ENCODE peak calls at places on chromosomes 6 and 20, in four cellular contexts. K is astrocyte of the cerebellum; R is tibial artery; H is CD8-positive, alpha-beta memory T cell. J is an unnamed sample.

GRCh38 chr20:3633913-3634478 is 29.2 kb downstream of the GFRA4 start:
- DNase-seq in K (no peak), H (no peak), R (no peak), J (no peak)

GRCh38 chr20:21503345-21503744 is 10.5 kb downstream of the NKX2-2 start:
- DNase-seq in K (no peak), H (no peak), R (no peak), J (no peak)

GRCh38 chr20:7924692-7925091 is 15.6 kb downstream of the HAO1 start:
- DNase-seq in R (no peak), K (peak; percentile 51), H (no peak), J (no peak)

GRCh38 chr20:11368965-11369711 is 548.6 kb upstream of the BTBD3 start:
- DNase-seq in K (no peak), H (no peak), R (no peak), J (no peak)

GRCh38 chr20:35344354-35344837 is 52.2 kb upstream of the FAM83C start:
- DNase-seq in K (peak; percentile 49), H (no peak), R (no peak), J (no peak)

GRCh38 chr20:63422653-63423052 is 49.8 kb downstream of the KCNQ2 start:
- DNase-seq in R (no peak), K (no peak), H (no peak), J (no peak)

GRCh38 chr20:43711098-43711654 is 15.6 kb downstream of the GTSF1L start:
- DNase-seq in K (no peak), R (no peak), H (no peak), J (peak; percentile 34)

GRCh38 chr6:149443411-149444181 is 41.2 kb downstream of the ZC3H12D start:
- DNase-seq in K (no peak), R (no peak), H (no peak), J (no peak)

GRCh38 chr6:78345882-78346281 is 521.5 kb upstream of the IRAK1BP1 start:
- DNase-seq in H (no peak), K (no peak), R (no peak), J (no peak)

GRCh38 chr20:17202668-17203067 is 24.2 kb upstream of the PCSK2 start:
- DNase-seq in K (no peak), R (no peak), H (no peak), J (peak; percentile 59)

GRCh38 chr20:17202030-17202429 is 24.8 kb upstream of the PCSK2 start:
- DNase-seq in R (no peak), K (no peak), H (no peak), J (no peak)

GRCh38 chr20:17197041-17197440 is 29.8 kb upstream of the PCSK2 start:
- DNase-seq in K (no peak), H (no peak), R (no peak), J (no peak)
- H3K4me3 ChIP-seq in K (no peak overlapping the region), H (no peak overlapping the region), R (no peak overlapping the region), J (no peak overlapping the region)

GRCh38 chr6:112254921-112255320 is 554 bp upstream of the LAMA4 start:
- DNase-seq in H (no peak), K (no peak), R (no peak), J (no peak)
- H3K4me3 ChIP-seq in H (no peak overlapping the region), K (peak overlapping the region; percentile 82), R (peak overlapping the region; percentile 86), J (peak overlapping the region; percentile 75)

DNA sequence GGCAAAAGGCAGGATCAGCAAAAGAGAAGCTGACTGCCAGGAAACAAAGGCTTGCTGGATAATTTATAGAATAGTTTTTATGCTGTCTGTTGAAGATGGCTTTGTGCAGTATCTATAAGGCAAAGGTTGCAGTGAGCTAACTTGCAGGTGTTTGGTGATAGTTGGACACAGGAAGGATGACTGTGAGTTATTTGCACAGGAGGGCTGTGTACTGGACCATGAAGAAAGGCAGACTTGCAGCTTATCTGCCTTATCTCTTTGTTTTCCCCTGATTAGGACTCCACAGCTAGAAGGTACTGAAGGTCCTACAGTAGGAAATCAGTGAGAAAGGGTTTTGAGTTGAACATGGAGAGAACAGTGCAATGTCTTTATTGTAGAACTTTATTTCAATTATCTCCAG is 2.1 kb downstream of the BTN1A1 start:
- DNase-seq in R (no peak), K (no peak), H (no peak), J (no peak)
- H3K4me3 ChIP-seq in R (peak overlapping the region; percentile 15), K (no peak overlapping the region), H (peak overlapping the region; percentile 48), J (peak overlapping the region; percentile 47)

GRCh38 chr20:46014517-46015396 is 6.0 kb downstream of the MMP9 start:
- DNase-seq in R (no peak), K (no peak), H (no peak), J (no peak)

GRCh38 chr20:46010491-46011405 is 2.0 kb downstream of the MMP9 start:
- DNase-seq in R (no peak), K (no peak), H (peak; percentile 46), J (peak; percentile 51)

GRCh38 chr20:46012926-46013825 is 4.5 kb downstream of the MMP9 start:
- DNase-seq in K (no peak), H (no peak), R (no peak), J (no peak)

GRCh38 chr20:46011631-46012482 is 3.1 kb downstream of the MMP9 start:
- DNase-seq in K (no peak), H (no peak), R (no peak), J (peak; percentile 96)

DNA sequence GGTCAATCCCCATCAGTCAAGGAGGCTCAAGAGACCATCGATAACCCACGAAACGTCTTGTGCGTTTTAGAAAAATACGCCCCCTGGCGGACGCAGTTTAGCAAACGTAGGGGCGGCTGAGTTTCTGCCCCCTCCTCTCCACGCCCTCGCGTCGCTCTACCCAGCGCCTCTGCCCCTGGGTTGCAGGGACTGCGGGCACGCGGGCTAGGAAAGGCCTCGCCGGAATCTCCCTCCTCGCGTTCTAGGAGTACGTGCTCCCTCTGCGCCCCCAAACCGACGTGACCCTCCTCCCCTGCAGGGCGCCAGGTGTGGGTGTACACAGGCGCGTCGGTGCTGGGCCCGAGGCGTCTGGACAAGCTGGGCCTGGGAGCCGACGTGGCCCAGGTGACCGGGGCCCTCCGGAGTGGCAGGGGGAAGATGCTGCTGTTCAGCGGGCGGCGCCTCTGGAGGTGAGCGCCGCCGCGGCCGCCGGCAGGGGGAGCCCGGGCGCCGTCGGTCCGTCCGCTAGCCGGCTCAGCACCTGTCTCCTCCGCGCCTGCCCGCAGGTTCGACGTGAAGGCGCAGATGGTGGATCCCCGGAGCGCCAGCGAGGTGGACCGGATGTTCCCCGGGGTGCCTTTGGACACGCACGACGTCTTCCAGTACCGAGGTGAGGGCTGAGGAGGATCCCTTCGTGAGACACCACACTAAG is 5.3 kb downstream of the MMP9 start:
- DNase-seq in K (no peak), R (no peak), H (peak; percentile 53), J (peak; percentile 95)
- H3K4me3 ChIP-seq in K (no peak overlapping the region), R (no peak overlapping the region), H (peak overlapping the region; percentile 54), J (peak overlapping the region; percentile 44)